ENCODE peak calls at places on chromosomes 2 and 18, in seven cellular contexts. One of them, this sample, is unnamed.

GRCh38 chr2:240579071-240579762 is 7.3 kb upstream of the CAPN10 start:
- DNase-seq in tibial artery: no peak
- DNase-seq in Kasumi-1: no peak
- DNase-seq in non-pigmented ciliary epithelial cell: no peak
- DNase-seq in SW480: no peak
- DNase-seq in left ventricle myocardium inferior: no peak
- DNase-seq in activated T-cell treated with anti-CD3 and anti-CD28 coated beads, Interleukin-2, amount 50 U/mL, for 72 hours: no peak
- DNase-seq in this sample: no peak

GRCh38 chr18:70397259-70397925 is 108.5 kb downstream of the SOCS6 start:
- DNase-seq in left ventricle myocardium inferior: no peak
- DNase-seq in tibial artery: no peak
- DNase-seq in Kasumi-1: no peak
- DNase-seq in SW480: no peak
- DNase-seq in activated T-cell treated with anti-CD3 and anti-CD28 coated beads, Interleukin-2, amount 50 U/mL, for 72 hours: no peak
- DNase-seq in non-pigmented ciliary epithelial cell: no peak
- DNase-seq in this sample: no peak

GRCh38 chr2:240186191-240186725 is 45.8 kb upstream of the OTOS start:
- DNase-seq in left ventricle myocardium inferior: no peak
- DNase-seq in tibial artery: peak
- DNase-seq in activated T-cell treated with anti-CD3 and anti-CD28 coated beads, Interleukin-2, amount 50 U/mL, for 72 hours: no peak
- DNase-seq in SW480: no peak
- DNase-seq in non-pigmented ciliary epithelial cell: no peak
- DNase-seq in Kasumi-1: no peak
- DNase-seq in this sample: no peak

GRCh38 chr2:64105676-64106461 is 38.4 kb downstream of the PELI1 start:
- DNase-seq in left ventricle myocardium inferior: no peak
- DNase-seq in non-pigmented ciliary epithelial cell: no peak
- DNase-seq in activated T-cell treated with anti-CD3 and anti-CD28 coated beads, Interleukin-2, amount 50 U/mL, for 72 hours: no peak
- DNase-seq in Kasumi-1: no peak
- DNase-seq in SW480: peak
- DNase-seq in tibial artery: no peak
- DNase-seq in this sample: no peak

GRCh38 chr2:63768051-63768450 is 73.6 kb upstream of the UGP2 start:
- DNase-seq in tibial artery: no peak
- DNase-seq in non-pigmented ciliary epithelial cell: no peak
- DNase-seq in SW480: no peak
- DNase-seq in left ventricle myocardium inferior: no peak
- DNase-seq in activated T-cell treated with anti-CD3 and anti-CD28 coated beads, Interleukin-2, amount 50 U/mL, for 72 hours: no peak
- DNase-seq in Kasumi-1: no peak
- DNase-seq in this sample: no peak

GRCh38 chr18:23972416-23972815 is 42.1 kb upstream of the TTC39C start:
- DNase-seq in SW480: no peak
- DNase-seq in left ventricle myocardium inferior: no peak
- DNase-seq in tibial artery: no peak
- DNase-seq in Kasumi-1: no peak
- DNase-seq in activated T-cell treated with anti-CD3 and anti-CD28 coated beads, Interleukin-2, amount 50 U/mL, for 72 hours: peak
- DNase-seq in non-pigmented ciliary epithelial cell: no peak
- DNase-seq in this sample: peak

GRCh38 chr2:155368934-155369333 is 670.4 kb downstream of the KCNJ3 start:
- DNase-seq in activated T-cell treated with anti-CD3 and anti-CD28 coated beads, Interleukin-2, amount 50 U/mL, for 72 hours: no peak
- DNase-seq in non-pigmented ciliary epithelial cell: no peak
- DNase-seq in tibial artery: no peak
- DNase-seq in Kasumi-1: peak
- DNase-seq in left ventricle myocardium inferior: no peak
- DNase-seq in SW480: peak
- DNase-seq in this sample: no peak

GRCh38 chr2:8344725-8345124 is 337.1 kb upstream of the ID2 start:
- DNase-seq in left ventricle myocardium inferior: no peak
- DNase-seq in SW480: no peak
- DNase-seq in tibial artery: no peak
- DNase-seq in Kasumi-1: no peak
- DNase-seq in activated T-cell treated with anti-CD3 and anti-CD28 coated beads, Interleukin-2, amount 50 U/mL, for 72 hours: no peak
- DNase-seq in non-pigmented ciliary epithelial cell: no peak
- DNase-seq in this sample: no peak

GRCh38 chr2:120866483-120867140 is 130.9 kb downstream of the GLI2 start:
- DNase-seq in non-pigmented ciliary epithelial cell: no peak
- DNase-seq in SW480: no peak
- DNase-seq in Kasumi-1: no peak
- DNase-seq in left ventricle myocardium inferior: no peak
- DNase-seq in activated T-cell treated with anti-CD3 and anti-CD28 coated beads, Interleukin-2, amount 50 U/mL, for 72 hours: no peak
- DNase-seq in tibial artery: no peak
- DNase-seq in this sample: no peak

GRCh38 chr2:127197475-127198385 is 22.4 kb downstream of the CYP27C1 start:
- DNase-seq in activated T-cell treated with anti-CD3 and anti-CD28 coated beads, Interleukin-2, amount 50 U/mL, for 72 hours: peak
- DNase-seq in Kasumi-1: peak
- DNase-seq in left ventricle myocardium inferior: peak
- DNase-seq in non-pigmented ciliary epithelial cell: no peak
- DNase-seq in SW480: peak
- DNase-seq in tibial artery: no peak
- DNase-seq in this sample: peak

GRCh38 chr18:61569176-61569892 is 236.1 kb downstream of the CDH20 start:
- DNase-seq in non-pigmented ciliary epithelial cell: no peak
- DNase-seq in tibial artery: peak
- DNase-seq in SW480: peak
- DNase-seq in Kasumi-1: peak
- DNase-seq in left ventricle myocardium inferior: peak
- DNase-seq in activated T-cell treated with anti-CD3 and anti-CD28 coated beads, Interleukin-2, amount 50 U/mL, for 72 hours: no peak
- DNase-seq in this sample: no peak

GRCh38 chr18:688322-688721 is 24.1 kb downstream of the ENOSF1 start:
- DNase-seq in activated T-cell treated with anti-CD3 and anti-CD28 coated beads, Interleukin-2, amount 50 U/mL, for 72 hours: no peak
- DNase-seq in left ventricle myocardium inferior: no peak
- DNase-seq in Kasumi-1: no peak
- DNase-seq in tibial artery: no peak
- DNase-seq in non-pigmented ciliary epithelial cell: no peak
- DNase-seq in SW480: no peak
- DNase-seq in this sample: no peak

GRCh38 chr18:76668119-76668518 is 154.2 kb upstream of the ZNF236 start:
- DNase-seq in non-pigmented ciliary epithelial cell: no peak
- DNase-seq in tibial artery: no peak
- DNase-seq in SW480: no peak
- DNase-seq in activated T-cell treated with anti-CD3 and anti-CD28 coated beads, Interleukin-2, amount 50 U/mL, for 72 hours: no peak
- DNase-seq in left ventricle myocardium inferior: no peak
- DNase-seq in Kasumi-1: no peak
- DNase-seq in this sample: no peak

GRCh38 chr2:151162185-151162584 is 99.5 kb downstream of the RBM43 start:
- DNase-seq in left ventricle myocardium inferior: no peak
- DNase-seq in SW480: peak
- DNase-seq in tibial artery: no peak
- DNase-seq in non-pigmented ciliary epithelial cell: no peak
- DNase-seq in activated T-cell treated with anti-CD3 and anti-CD28 coated beads, Interleukin-2, amount 50 U/mL, for 72 hours: no peak
- DNase-seq in Kasumi-1: peak
- DNase-seq in this sample: no peak

GRCh38 chr2:144166743-144167142 is 353.2 kb downstream of the ZEB2 start:
- DNase-seq in tibial artery: no peak
- DNase-seq in left ventricle myocardium inferior: no peak
- DNase-seq in activated T-cell treated with anti-CD3 and anti-CD28 coated beads, Interleukin-2, amount 50 U/mL, for 72 hours: no peak
- DNase-seq in non-pigmented ciliary epithelial cell: no peak
- DNase-seq in SW480: no peak
- DNase-seq in Kasumi-1: no peak
- DNase-seq in this sample: no peak

GRCh38 chr2:62375051-62375450 is 130.9 kb downstream of the TMEM17 start:
- DNase-seq in SW480: no peak
- DNase-seq in non-pigmented ciliary epithelial cell: no peak
- DNase-seq in tibial artery: no peak
- DNase-seq in activated T-cell treated with anti-CD3 and anti-CD28 coated beads, Interleukin-2, amount 50 U/mL, for 72 hours: no peak
- DNase-seq in Kasumi-1: no peak
- DNase-seq in left ventricle myocardium inferior: no peak
- DNase-seq in this sample: no peak